ENCODE peak calls at places on chromosomes 3 and 15, in five cellular contexts. O, P, V, I and J are unnamed samples.

GRCh38 chr3:15646924-15647511 is 45.5 kb downstream of the BTD start:
- DNase-seq in O (peak; percentile 40), P (no peak), V (peak; percentile 100), I (no peak), J (peak; percentile 99)

GRCh38 chr15:84947947-84948830 is 33.5 kb upstream of the PDE8A start:
- DNase-seq in O (peak; percentile 67), P (no peak), V (peak; percentile 97), I (no peak), J (peak; percentile 97)

GRCh38 chr15:92809880-92810361 is 90.2 kb upstream of the CHD2 start:
- DNase-seq in O (no peak), P (no peak), V (no peak), I (no peak), J (no peak)

GRCh38 chr3:19911452-19911851 is 22.6 kb downstream of the EFHB start:
- DNase-seq in O (no peak), P (no peak), V (no peak), I (no peak), J (no peak)

GRCh38 chr3:132407025-132407424 is 10.3 kb upstream of the DNAJC13 start:
- DNase-seq in O (no peak), P (no peak), V (no peak), I (no peak), J (no peak)

GRCh38 chr15:27694506-27695077 is 404.5 kb downstream of the OCA2 start:
- DNase-seq in O (no peak), P (no peak), V (no peak), I (no peak), J (no peak)

GRCh38 chr3:135348698-135349097 is 553.6 kb downstream of the EPHB1 start:
- DNase-seq in O (no peak), P (no peak), V (no peak), I (no peak), J (no peak)

GRCh38 chr3:104323226-104323625 is 1043.5 kb upstream of the ALCAM start:
- DNase-seq in O (no peak), P (no peak), V (no peak), I (no peak), J (no peak)

GRCh38 chr15:88326924-88327323 is 70.4 kb upstream of the NTRK3 start:
- DNase-seq in O (no peak), P (no peak), V (no peak), I (no peak), J (no peak)

GRCh38 chr15:89625716-89626115 is 29.6 kb downstream of the KIF7 start:
- DNase-seq in O (no peak), P (no peak), V (no peak), I (no peak), J (no peak)

GRCh38 chr15:31353931-31354330 is 27.3 kb downstream of the KLF13 start:
- DNase-seq in O (no peak), P (no peak), V (peak; percentile 41), I (no peak), J (no peak)

GRCh38 chr15:68258684-68259083 is 18.9 kb upstream of the FEM1B start:
- DNase-seq in O (no peak), P (no peak), V (no peak), I (no peak), J (no peak)